ENCODE peak calls at places on chromosomes 16 and 17, in nine cellular contexts. N is cardiac muscle cell; G is heart right ventricle; Z is AG09309; J is HFF-Myc; I is gastrocnemius medialis; K is psoas muscle; W is ascending aorta; U is CD8-positive, alpha-beta T cell. H is an unnamed sample.

GRCh38 chr16:49953090-49953489 is 71.9 kb upstream of the CNEP1R1 start:
- DNase-seq in K (no peak), I (no peak), W (no peak), Z (no peak), U (no peak), J (no peak), N (no peak), G (no peak), H (no peak)

GRCh38 chr17:38898812-38899348 is 26.5 kb upstream of the LASP1NB start:
- DNase-seq in G (peak; percentile 43), N (no peak), J (no peak), Z (no peak), W (no peak), I (peak; percentile 37), K (peak; percentile 71), U (peak; percentile 93), H (peak; percentile 69)

GRCh38 chr16:30366511-30366910 is 3.8 kb downstream of the TBC1D10B start:
- DNase-seq in K (no peak), W (no peak), U (no peak), I (no peak), J (no peak), Z (no peak), G (no peak), N (no peak), H (no peak)

GRCh38 chr16:85216522-85217375 is 104.5 kb upstream of the CIBAR2 start:
- DNase-seq in K (no peak), J (no peak), I (no peak), G (no peak), W (no peak), N (no peak), U (no peak), Z (no peak), H (no peak)

GRCh38 chr16:67388591-67388990 is 4.7 kb downstream of the TPPP3 start:
- DNase-seq in G (no peak), W (peak; percentile 46), K (no peak), Z (no peak), J (no peak), U (no peak), N (no peak), I (no peak), H (no peak)

GRCh38 chr16:84497418-84497817 is 7.0 kb downstream of the MEAK7 start:
- DNase-seq in W (peak; percentile 46), U (no peak), I (no peak), N (no peak), G (no peak), K (no peak), Z (no peak), J (no peak), H (no peak)

GRCh38 chr17:47620503-47621245 is 29.0 kb upstream of the KPNB1 start:
- DNase-seq in G (no peak), K (no peak), U (no peak), N (no peak), I (no peak), Z (no peak), J (no peak), W (no peak), H (no peak)

GRCh38 chr17:12673788-12674187 is 8.1 kb downstream of the MYOCD start:
- DNase-seq in J (no peak), K (no peak), W (no peak), I (no peak), Z (peak; percentile 4), N (no peak), U (no peak), G (no peak), H (no peak)

GRCh38 chr17:32909787-32910369 is 18.1 kb upstream of the TMEM98 start:
- DNase-seq in Z (peak; percentile 85), U (peak; percentile 46), W (peak; percentile 93), N (peak; percentile 87), G (no peak), K (no peak), I (peak; percentile 47), J (peak; percentile 86), H (peak; percentile 91)

GRCh38 chr17:40313660-40314556 is 4.9 kb downstream of the RARA start:
- DNase-seq in J (no peak), K (peak; percentile 14), I (peak; percentile 68), U (no peak), G (no peak), N (no peak), W (no peak), Z (no peak), H (no peak)

GRCh38 chr17:33292981-33293867 is at the start of gene ASIC2:
- DNase-seq in U (no peak), G (no peak), I (no peak), Z (no peak), N (peak; percentile 66), W (no peak), J (no peak), K (no peak), H (no peak)

GRCh38 chr17:8659758-8660410 is 29.4 kb upstream of the MYH10 start:
- DNase-seq in N (no peak), G (no peak), I (no peak), J (no peak), U (no peak), K (no peak), W (peak; percentile 9), Z (no peak), H (no peak)

DNA sequence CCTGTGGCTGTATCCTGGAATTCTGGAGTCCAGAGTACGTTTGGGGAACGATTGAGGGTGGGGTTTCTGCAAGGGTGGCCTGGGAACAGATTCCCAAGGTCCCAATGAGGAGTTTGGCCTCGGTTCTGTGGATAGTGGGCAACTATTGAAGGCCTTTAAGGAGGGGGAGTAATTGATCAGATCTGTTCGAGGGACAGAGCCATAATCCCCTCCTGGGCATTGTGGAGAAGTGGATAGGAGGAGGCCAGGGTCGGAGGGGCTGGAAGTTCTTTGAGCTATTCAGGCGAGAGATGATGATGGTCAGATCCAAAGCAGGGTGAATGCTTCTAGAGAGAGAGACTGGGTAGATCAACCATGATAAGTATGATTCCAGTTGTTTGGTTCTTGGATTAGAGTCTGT is 173.4 kb downstream of the SNX29 start:
- DNase-seq in J (no peak), K (no peak), N (no peak), Z (no peak), G (no peak), U (no peak), W (no peak), I (no peak), H (no peak)
- H3K4me3 ChIP-seq in J (no peak overlapping the region), K (no peak overlapping the region), N (no peak overlapping the region), Z (no peak overlapping the region), G (no peak overlapping the region), U (no peak overlapping the region), W (no peak overlapping the region), I (no peak overlapping the region), H (no peak overlapping the region)

GRCh38 chr17:57062865-57063264 is 22.2 kb upstream of the AKAP1 start:
- DNase-seq in W (no peak), I (no peak), N (no peak), J (no peak), Z (no peak), K (no peak), G (no peak), U (no peak), H (no peak)

GRCh38 chr17:57068707-57069106 is 16.3 kb upstream of the AKAP1 start:
- DNase-seq in U (no peak), J (no peak), I (no peak), K (no peak), W (no peak), N (no peak), G (no peak), Z (no peak), H (no peak)

GRCh38 chr17:57067781-57068180 is 17.3 kb upstream of the AKAP1 start:
- DNase-seq in U (no peak), K (no peak), G (no peak), J (no peak), I (no peak), W (no peak), Z (no peak), N (no peak), H (no peak)

GRCh38 chr17:57068222-57068658 is 16.8 kb upstream of the AKAP1 start:
- DNase-seq in N (no peak), G (no peak), Z (no peak), I (no peak), U (no peak), W (no peak), J (no peak), K (no peak), H (no peak)

DNA sequence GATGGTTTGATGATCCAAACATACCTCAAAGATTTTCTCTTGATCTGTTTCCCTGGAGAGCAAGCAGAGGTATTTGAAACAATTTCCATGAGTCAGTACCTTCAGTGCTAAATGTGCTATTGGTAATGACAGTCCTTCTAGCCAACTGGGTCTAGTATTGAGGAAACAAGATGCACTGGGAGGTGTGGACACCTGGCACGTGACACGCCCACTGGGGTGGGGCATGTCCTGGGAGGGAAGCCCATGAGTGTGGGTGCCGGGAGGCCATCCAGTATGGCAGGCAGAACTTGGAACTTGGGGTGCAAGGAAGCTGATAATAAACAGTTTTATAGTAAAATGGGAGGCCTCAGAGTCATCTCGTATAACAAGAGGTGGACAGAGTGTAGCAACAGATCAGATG is 17.9 kb upstream of the AKAP1 start:
- DNase-seq in U (no peak), I (no peak), W (no peak), Z (no peak), N (no peak), J (no peak), G (no peak), K (no peak), H (no peak)
- TF ChIP-seq CTCF in U (no peak), I (no peak), W (no peak), Z (no peak), N (no peak), J (no peak), G (no peak), K (no peak), H (no peak)

GRCh38 chr17:73720187-73720834 is 76.1 kb upstream of the SDK2 start:
- DNase-seq in U (peak; percentile 74), N (peak; percentile 36), I (no peak), G (no peak), K (no peak), Z (no peak), J (no peak), W (no peak), H (no peak)
- H3K4me3 ChIP-seq in U (no peak overlapping the region), N (no peak overlapping the region), I (no peak overlapping the region), G (no peak overlapping the region), K (no peak overlapping the region), Z (no peak overlapping the region), J (no peak overlapping the region), W (no peak overlapping the region), H (no peak overlapping the region)

GRCh38 chr17:76597156-76598003 is 11.7 kb upstream of the ST6GALNAC2 start:
- DNase-seq in K (no peak), W (no peak), G (no peak), I (no peak), J (no peak), Z (no peak), N (no peak), U (no peak), H (no peak)

GRCh38 chr17:76598004-76598439 is 12.4 kb upstream of the ST6GALNAC2 start:
- DNase-seq in Z (no peak), K (no peak), W (no peak), G (no peak), U (no peak), J (no peak), N (no peak), I (no peak), H (no peak)

GRCh38 chr17:76593964-76594363 is 8.3 kb upstream of the ST6GALNAC2 start:
- DNase-seq in N (no peak), Z (no peak), W (no peak), I (no peak), U (no peak), G (no peak), J (no peak), K (no peak), H (no peak)

GRCh38 chr17:76594676-76595075 is 9.0 kb upstream of the ST6GALNAC2 start:
- DNase-seq in Z (no peak), K (no peak), N (no peak), J (no peak), W (no peak), I (no peak), U (no peak), G (no peak), H (no peak)

GRCh38 chr17:76593338-76593737 is 7.7 kb upstream of the ST6GALNAC2 start:
- DNase-seq in G (no peak), N (no peak), W (no peak), I (no peak), Z (no peak), K (no peak), U (no peak), J (peak; percentile 12), H (no peak)
- TF ChIP-seq CTCF in G (no peak), N (no peak), W (no peak), I (no peak), Z (peak; percentile 3), K (no peak), U (no peak), J (no peak), H (no peak)